ENCODE peak calls at places on chromosome 15, in eight cellular contexts. D is esophagus muscularis mucosa, S is K562, V is Peyer's patch, Z is ovary, G is tibial nerve, E is testis, X is breast epithelium. O is an unnamed sample. For H3K9me3, the result is how much of the 10 kb centered on the place peaks cover.

GRCh38 chr15:86115138-86115801 is 35.6 kb downstream of the AGBL1 start:
- DNase-seq in D (no peak), S (no peak), V (no peak), Z (no peak), G (no peak), E (no peak), X (no peak), O (no peak)

GRCh38 chr15:98658831-98659699 is 10.7 kb downstream of the IGF1R start:
- DNase-seq in D (no peak), S (peak), V (peak), Z (no peak), G (no peak), E (no peak), X (no peak), O (peak)

GRCh38 chr15:63466378-63467192 is 37.8 kb upstream of the USP3 start:
- DNase-seq in D (no peak), S (peak), V (peak), Z (no peak), G (no peak), E (peak), X (no peak), O (peak)

GRCh38 chr15:63997715-63998442 is 48.4 kb downstream of the DAPK2 start:
- DNase-seq in D (no peak), S (no peak), V (no peak), Z (no peak), G (no peak), E (no peak), X (no peak), O (no peak)

GRCh38 chr15:62110000-62110851 is 43.4 kb downstream of the C2CD4A start:
- DNase-seq in D (peak), S (no peak), V (no peak), Z (no peak), G (no peak), E (no peak), X (no peak), O (peak)

GRCh38 chr15:67504796-67505195 is 16.1 kb upstream of the C15orf61 start:
- DNase-seq in D (no peak), S (no peak), V (no peak), Z (no peak), G (no peak), E (no peak), X (no peak), O (no peak)

GRCh38 chr15:74317820-74318375 is 49.5 kb downstream of the CYP11A1 start:
- DNase-seq in D (peak), S (no peak), V (peak), Z (peak), G (peak), E (peak), X (no peak), O (peak)

GRCh38 chr15:34708422-34708821 is 46.4 kb downstream of the GJD2 start:
- DNase-seq in D (no peak), S (peak), V (no peak), Z (no peak), G (no peak), E (peak), X (no peak), O (no peak)

GRCh38 chr15:60616147-60616546 is 137.2 kb upstream of the ICE2 start:
- DNase-seq in D (peak), S (no peak), V (no peak), Z (no peak), G (no peak), E (no peak), X (no peak), O (no peak)

GRCh38 chr15:33125883-33126535 is 68.5 kb downstream of the FMN1 start:
- DNase-seq in D (no peak), S (no peak), V (no peak), Z (no peak), G (no peak), E (no peak), X (no peak), O (no peak)

GRCh38 chr15:86221119-86221518 is 141.4 kb downstream of the AGBL1 start:
- DNase-seq in D (no peak), S (no peak), V (no peak), Z (no peak), G (no peak), E (no peak), X (no peak), O (no peak)

GRCh38 chr15:74251187-74251811 is 15.2 kb downstream of the CCDC33 start:
- DNase-seq in D (no peak), S (no peak), V (no peak), Z (no peak), G (no peak), E (peak), X (peak), O (peak)

GRCh38 chr15:82554857-82555256 is 14.6 kb upstream of the RPS17 start:
- DNase-seq in D (no peak), S (no peak), V (no peak), Z (no peak), G (no peak), E (no peak), X (no peak), O (no peak)

GRCh38 chr15:94287794-94288246 is 56.5 kb downstream of the MCTP2 start:
- DNase-seq in D (no peak), S (no peak), V (peak), Z (no peak), G (no peak), E (no peak), X (no peak), O (no peak)

GRCh38 chr15:60414016-60414682 is 16.4 kb upstream of the ANXA2 start:
- DNase-seq in D (no peak), S (no peak), V (no peak), Z (no peak), G (no peak), E (no peak), X (no peak), O (no peak)

GRCh38 chr15:52139599-52140462 is 27.3 kb upstream of the BCL2L10 start:
- DNase-seq in D (no peak), S (peak), V (peak), Z (peak), G (peak), E (peak), X (no peak), O (peak)

GRCh38 chr15:67720556-67721175 is 104.6 kb upstream of the SKOR1 start:
- DNase-seq in D (no peak), S (peak), V (no peak), Z (no peak), G (no peak), E (no peak), X (no peak), O (no peak)

GRCh38 chr15:83323296-83323711 is 38.8 kb upstream of the BNC1 start:
- DNase-seq in D (peak), S (no peak), V (no peak), Z (no peak), G (no peak), E (no peak), X (no peak), O (peak)

GRCh38 chr15:40891810-40892448 is 2.3 kb upstream of the VPS18 start:
- DNase-seq in D (no peak), S (peak), V (peak), Z (no peak), G (no peak), E (peak), X (no peak), O (peak)

GRCh38 chr15:79640206-79640605 is 208.1 kb downstream of the MINAR1 start:
- DNase-seq in D (no peak), S (no peak), V (no peak), Z (no peak), G (no peak), E (no peak), X (no peak), O (peak)

GRCh38 chr15:63599401-63600000 is 2.3 kb downstream of the FBXL22 start:
- DNase-seq in D (peak), S (no peak), V (peak), Z (peak), G (no peak), E (peak), X (peak), O (peak)

DNA sequence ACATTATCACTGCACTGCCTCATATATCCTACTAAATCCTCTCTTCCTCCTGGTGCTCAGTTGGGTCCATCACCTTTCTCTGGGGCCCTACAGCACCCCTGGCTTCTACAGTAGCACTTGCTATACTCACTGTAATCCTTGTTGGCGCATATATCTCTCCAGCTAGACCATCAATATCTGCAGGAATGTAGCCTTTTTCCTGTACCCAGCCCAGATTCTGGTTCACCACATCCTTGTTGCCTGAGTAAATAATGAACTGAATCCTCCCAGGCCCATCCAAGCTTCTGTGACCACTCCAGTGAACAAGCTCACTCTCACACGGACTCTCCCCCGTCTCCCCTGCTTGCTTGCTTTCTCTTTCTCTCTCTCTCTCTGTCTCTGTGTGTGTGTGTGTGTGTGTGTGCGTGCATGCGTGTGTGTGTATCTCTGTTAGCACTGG is 62.5 kb upstream of the LIPC start:
- DNase-seq in D (peak), S (no peak), V (no peak), Z (no peak), G (no peak), E (no peak), X (no peak), O (no peak)
- H3K4me3 ChIP-seq in D (no peak), S (no peak), V (no peak), Z (no peak), G (no peak), E (no peak), X (no peak), O (no peak)

GRCh38 chr15:100602064-100602821 is at the start of the genes ASB7 and LINS1:
- DNase-seq in D (peak), S (peak), V (peak), Z (peak), G (peak), E (peak), X (peak), O (peak)
- TF ChIP-seq POLR2A in D (no peak), S (peak), V (peak), Z (no peak), G (peak), E (no peak), X (peak), O (peak)

DNA sequence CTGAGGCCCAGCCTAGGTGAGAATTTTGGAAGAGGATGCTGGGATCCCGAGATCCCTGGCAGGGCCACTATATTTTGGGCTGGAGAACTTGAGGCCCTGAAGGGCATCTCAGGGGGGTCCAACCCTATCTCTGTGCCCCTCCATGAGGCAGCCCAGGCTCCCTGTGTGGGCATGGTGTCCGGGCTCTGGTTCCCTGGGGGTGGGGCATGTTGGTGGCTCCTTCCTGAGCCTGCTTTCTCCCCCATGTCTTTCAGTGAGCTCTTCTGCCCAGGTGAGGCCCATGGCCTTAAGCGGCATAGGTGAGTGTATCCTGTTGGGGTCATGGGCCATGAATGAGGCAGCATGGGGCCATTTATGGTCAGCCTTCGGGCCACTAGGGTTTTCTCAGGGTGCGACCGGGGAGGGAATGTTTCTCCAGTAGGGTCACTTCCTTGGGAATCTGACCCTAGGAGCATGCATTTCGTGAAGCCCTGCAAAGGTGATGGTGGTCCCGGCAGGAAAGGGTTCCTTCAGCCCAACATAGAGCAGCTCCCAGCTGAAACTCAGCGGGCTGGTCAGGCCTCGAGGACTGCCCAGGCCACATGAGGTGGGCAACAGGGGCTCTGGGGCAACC is 191.3 kb downstream of the UBE3A start:
- DNase-seq in D (peak), S (no peak), V (peak), Z (no peak), G (no peak), E (no peak), X (peak), O (no peak)
- H3K9me3 ChIP-seq in D (under half), S (under half), V (under half), Z (under half), G (under half), E (under half), X (half or more), O (under half)

DNA sequence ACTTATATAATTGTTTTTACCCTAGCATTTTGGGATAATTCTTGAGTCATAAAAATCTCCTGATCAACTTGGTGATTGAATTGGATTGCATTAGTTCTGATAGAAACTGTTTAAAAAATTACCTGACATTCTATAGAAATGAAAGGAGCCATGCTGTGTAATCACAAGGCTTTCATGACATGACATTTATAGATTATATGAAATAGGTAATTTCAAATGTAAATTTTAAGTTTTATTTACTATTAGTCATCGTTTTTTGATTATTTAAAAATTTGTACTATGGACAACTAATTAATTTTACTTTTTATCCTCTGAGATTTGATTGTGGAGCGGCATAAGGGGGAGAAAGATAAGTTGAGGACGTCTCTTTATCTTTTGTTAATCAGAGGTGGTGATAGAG is 12.3 kb upstream of the CHD2 start:
- DNase-seq in D (no peak), S (no peak), V (no peak), Z (no peak), G (no peak), E (no peak), X (no peak), O (no peak)
- H3K4me3 ChIP-seq in D (peak), S (no peak), V (no peak), Z (no peak), G (no peak), E (no peak), X (no peak), O (no peak)

GRCh38 chr15:69150336-69150735 is 10.1 kb upstream of the GLCE start:
- DNase-seq in D (no peak), S (no peak), V (no peak), Z (no peak), G (no peak), E (no peak), X (no peak), O (no peak)

GRCh38 chr15:69149803-69150202 is 10.6 kb upstream of the GLCE start:
- DNase-seq in D (no peak), S (no peak), V (peak), Z (no peak), G (no peak), E (no peak), X (no peak), O (no peak)

GRCh38 chr15:69148465-69148864 is 12.0 kb upstream of the GLCE start:
- DNase-seq in D (no peak), S (no peak), V (no peak), Z (no peak), G (no peak), E (no peak), X (no peak), O (no peak)

GRCh38 chr15:69146724-69147435 is 13.6 kb upstream of the GLCE start:
- DNase-seq in D (no peak), S (no peak), V (no peak), Z (no peak), G (no peak), E (no peak), X (no peak), O (no peak)

DNA sequence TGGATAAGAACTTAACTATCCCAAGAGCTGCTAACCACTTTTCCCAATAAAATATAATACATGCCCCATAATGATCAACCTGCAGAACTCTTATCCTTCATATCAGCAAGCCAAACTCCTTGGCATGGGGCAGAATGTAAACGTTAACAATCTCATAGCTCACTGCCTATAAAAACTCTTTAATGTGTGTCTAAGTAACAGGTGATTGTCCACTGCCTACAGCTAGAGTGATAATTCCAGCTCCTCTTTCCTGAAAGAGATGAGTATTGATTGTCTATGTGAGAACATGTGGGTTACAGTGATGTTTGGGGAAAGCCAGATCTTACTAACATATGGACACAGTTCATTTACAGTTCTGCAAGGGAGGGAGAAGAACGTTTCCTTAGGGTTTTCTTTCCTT is 11.3 kb upstream of the GLCE start:
- DNase-seq in D (no peak), S (no peak), V (no peak), Z (no peak), G (no peak), E (no peak), X (no peak), O (no peak)
- TF ChIP-seq POLR2A in D (no peak), S (no peak), V (no peak), Z (no peak), G (no peak), E (no peak), X (no peak), O (no peak)

O was measured in body of pancreas.